ENCODE peak calls at places on chromosomes 6 and 20, in eight cellular contexts. I, M, K, Y, R, Z, P and T are unnamed samples.

GRCh38 chr6:130098317-130098716 is 79.9 kb downstream of the L3MBTL3 start:
- DNase-seq in Y (no peak), K (no peak), M (no peak), Z (no peak), I (no peak), R (no peak), P (no peak), T (no peak)

GRCh38 chr20:4090756-4091331 is 75.5 kb upstream of the RNF24 start:
- DNase-seq in K (no peak), P (peak; percentile 72), Y (no peak), R (peak; percentile 65), I (no peak), Z (no peak), M (no peak), T (no peak)

GRCh38 chr6:26554669-26555504 is 16.7 kb downstream of the HMGN4 start:
- DNase-seq in R (peak; percentile 48), I (no peak), M (peak; percentile 51), K (peak; percentile 72), Y (no peak), P (peak; percentile 73), Z (no peak), T (no peak)

GRCh38 chr20:13263451-13263850 is 42.4 kb downstream of the ISM1 start:
- DNase-seq in I (no peak), Z (no peak), K (no peak), M (no peak), P (no peak), Y (no peak), R (no peak), T (no peak)

GRCh38 chr20:21640556-21640955 is 64.9 kb upstream of the PAX1 start:
- DNase-seq in M (no peak), Z (no peak), P (no peak), Y (peak; percentile 25), R (no peak), K (no peak), I (no peak), T (no peak)

GRCh38 chr20:36408219-36408618 is 102.1 kb downstream of the DLGAP4 start:
- DNase-seq in M (no peak), Z (no peak), Y (no peak), I (no peak), K (peak; percentile 61), P (peak; percentile 62), R (peak; percentile 32), T (no peak)

GRCh38 chr6:13097454-13097853 is 230.9 kb downstream of the TBC1D7 start:
- DNase-seq in M (no peak), Z (no peak), Y (no peak), P (no peak), K (no peak), R (no peak), I (no peak), T (no peak)

GRCh38 chr6:142485256-142485655 is 183.4 kb downstream of the ADGRG6 start:
- DNase-seq in K (no peak), Y (no peak), R (peak; percentile 19), P (peak; percentile 9), Z (no peak), I (no peak), M (no peak), T (no peak)

GRCh38 chr20:52104546-52105044 is 87.0 kb downstream of the ZFP64 start:
- DNase-seq in I (no peak), Z (no peak), M (no peak), R (peak; percentile 12), Y (no peak), K (no peak), P (peak; percentile 27), T (no peak)

GRCh38 chr6:16999486-17000436 is 102.1 kb upstream of the STMND1 start:
- DNase-seq in P (peak; percentile 76), K (no peak), Y (no peak), Z (no peak), M (no peak), I (peak; percentile 74), R (peak; percentile 79), T (no peak)

GRCh38 chr6:38354905-38355304 is 284.8 kb downstream of the BTBD9 start:
- DNase-seq in Z (no peak), R (no peak), M (no peak), P (peak; percentile 2), K (no peak), Y (no peak), I (no peak), T (no peak)

GRCh38 chr20:5141615-5142014 is 14.8 kb downstream of the CDS2 start:
- DNase-seq in P (no peak), I (no peak), R (no peak), Y (no peak), K (no peak), M (no peak), Z (no peak), T (no peak)

GRCh38 chr20:18477821-18478220 is 10.6 kb downstream of the POLR3F start:
- DNase-seq in R (no peak), M (no peak), I (no peak), P (no peak), Z (no peak), K (no peak), Y (no peak), T (no peak)

GRCh38 chr6:6844451-6844974 is 256.0 kb downstream of the LY86 start:
- DNase-seq in Z (no peak), M (no peak), Y (no peak), P (no peak), K (no peak), I (no peak), R (no peak), T (no peak)

GRCh38 chr6:166454692-166455515 is 72.2 kb upstream of the MPC1 start:
- DNase-seq in M (no peak), P (no peak), R (no peak), Y (no peak), Z (no peak), K (no peak), I (no peak), T (no peak)

GRCh38 chr6:52524921-52525320 is 51.9 kb downstream of the TRAM2 start:
- DNase-seq in Y (no peak), I (no peak), Z (peak; percentile 38), R (no peak), P (no peak), M (no peak), K (no peak), T (no peak)

GRCh38 chr20:20184149-20184548 is 131.8 kb downstream of the CFAP61 start:
- DNase-seq in M (no peak), I (no peak), Y (no peak), R (no peak), K (no peak), P (no peak), Z (no peak), T (no peak)

GRCh38 chr6:150730801-150731445 is 131.2 kb downstream of the PLEKHG1 start:
- DNase-seq in I (no peak), Y (no peak), K (no peak), M (no peak), Z (no peak), P (no peak), R (no peak), T (no peak)

GRCh38 chr20:36653456-36653855 is 7.5 kb upstream of the SLA2 start:
- DNase-seq in Z (no peak), P (no peak), R (no peak), I (no peak), Y (no peak), M (no peak), K (no peak), T (no peak)

GRCh38 chr6:47977314-47977713 is 133.7 kb downstream of the PTCHD4 start:
- DNase-seq in M (no peak), R (no peak), I (no peak), K (no peak), P (no peak), Z (no peak), Y (no peak), T (no peak)

GRCh38 chr6:31652925-31653724 is 664 bp upstream of the BAG6 start:
- DNase-seq in R (no peak), I (no peak), P (no peak), K (no peak), M (no peak), Z (peak; percentile 84), Y (no peak), T (no peak)

GRCh38 chr20:24149881-24150307 is 161.3 kb upstream of the GGTLC1 start:
- DNase-seq in Z (no peak), I (no peak), M (no peak), P (peak; percentile 25), R (no peak), K (peak; percentile 12), Y (peak; percentile 41), T (no peak)
- TF ChIP-seq CTCF in Z (peak; percentile 32), I (peak; percentile 29), M (peak; percentile 23), P (peak; percentile 58), R (peak; percentile 34), K (no peak), Y (peak; percentile 66), T (no peak)

DNA sequence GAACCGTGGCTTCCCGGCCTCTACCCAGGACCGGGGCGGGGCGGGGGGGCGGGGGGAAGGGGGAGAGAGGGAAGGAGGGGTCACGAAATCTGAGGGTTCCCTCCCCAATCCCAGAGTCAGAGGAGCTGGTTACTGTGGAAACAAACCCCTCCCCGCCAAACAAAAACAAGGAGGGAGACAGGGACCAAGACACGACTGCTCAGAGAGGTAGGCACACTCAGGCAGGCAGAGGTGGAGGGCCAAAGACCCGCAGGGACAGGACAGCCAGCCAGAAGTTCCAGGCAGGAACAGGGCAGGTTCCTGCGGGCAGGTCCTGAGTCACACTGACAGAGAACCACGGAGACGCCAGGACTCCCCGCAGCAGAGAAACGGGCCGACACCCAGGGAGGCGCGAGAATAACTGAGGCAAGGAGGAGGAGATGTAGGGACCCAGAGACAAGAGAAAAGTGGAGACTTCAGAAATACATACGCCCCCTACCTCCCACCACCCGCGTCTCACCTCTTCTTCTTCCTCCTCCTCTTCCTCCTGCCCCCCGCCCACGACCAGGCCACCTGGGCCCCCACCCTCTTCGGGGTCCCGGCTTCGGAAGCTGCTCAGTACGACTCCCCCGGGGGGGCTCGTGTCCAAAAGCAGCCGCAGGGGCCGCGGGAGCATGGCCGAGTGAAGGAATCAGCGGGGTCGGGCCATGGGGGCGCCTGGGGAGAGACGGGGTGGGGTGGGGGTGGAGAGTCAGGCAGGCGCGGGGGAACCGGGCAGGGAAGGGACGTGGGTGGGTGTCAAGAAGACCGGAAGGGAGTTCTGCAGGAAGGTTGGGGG is 578 bp downstream of the RGL2 start:
- DNase-seq in P (peak; percentile 87), R (peak; percentile 84), Z (no peak), I (no peak), M (no peak), Y (no peak), K (peak; percentile 87), T (peak; percentile 54)
- TF ChIP-seq CTCF in P (no peak), R (no peak), Z (no peak), I (no peak), M (no peak), Y (peak; percentile 26), K (no peak), T (no peak)

GRCh38 chr6:127684501-127684900 is 107.5 kb downstream of the C6orf58 start:
- DNase-seq in R (no peak), Z (no peak), P (no peak), Y (no peak), I (no peak), M (no peak), K (no peak), T (no peak)
- TF ChIP-seq CTCF in R (no peak), Z (no peak), P (no peak), Y (no peak), I (no peak), M (no peak), K (no peak), T (no peak)

DNA sequence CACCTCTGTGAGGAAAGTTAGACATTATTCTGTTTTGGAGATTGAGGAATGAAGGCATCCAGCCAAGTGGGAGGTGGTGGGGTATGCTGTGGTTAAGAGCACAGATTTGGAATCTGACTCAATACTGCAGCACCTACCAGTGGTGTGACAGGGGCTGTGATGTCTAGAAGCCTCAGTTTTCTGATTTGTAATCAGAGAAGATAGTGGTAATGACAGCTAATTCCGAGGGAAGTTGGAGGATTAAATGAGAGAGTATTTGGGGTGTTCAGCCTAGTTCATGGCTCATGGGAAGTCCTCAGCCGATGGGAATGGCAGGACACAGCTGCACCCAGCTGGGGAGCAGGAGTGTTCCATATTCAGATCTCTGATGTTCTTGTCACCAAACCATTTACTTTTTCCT is 9.2 kb downstream of the SLC9A8 start:
- DNase-seq in K (peak; percentile 50), Y (no peak), R (peak; percentile 28), P (peak; percentile 79), M (no peak), I (peak; percentile 11), Z (no peak), T (no peak)
- TF ChIP-seq CTCF in K (no peak), Y (no peak), R (peak; percentile 37), P (peak; percentile 53), M (no peak), I (peak; percentile 17), Z (no peak), T (no peak)